ENCODE peak calls at places on chromosomes 6 and 20, in ten cellular contexts. J, O, G, Z, L, P, D, U, W and M are unnamed samples.
A peak's percentile ranks its signal among the peaks of the same experiment; 100 is the strongest.

GRCh38 chr20:63741676-63742380 is 2.3 kb downstream of the SLC2A4RG start:
- DNase-seq in Z (no peak), W (peak; percentile 41), U (no peak), J (no peak), P (no peak), L (no peak), D (no peak), G (no peak), O (no peak), M (no peak)

GRCh38 chr6:43276180-43277082 is 21.6 kb upstream of the SLC22A7 start:
- DNase-seq in P (no peak), U (peak; percentile 64), Z (no peak), L (peak; percentile 75), W (no peak), O (no peak), G (no peak), D (peak; percentile 37), J (no peak), M (no peak)

GRCh38 chr20:43838703-43839060 is 76.0 kb upstream of the TOX2 start:
- DNase-seq in D (no peak), L (no peak), P (no peak), O (no peak), Z (no peak), J (no peak), W (peak; percentile 30), G (no peak), U (no peak), M (no peak)

GRCh38 chr6:28634758-28635546 is 109.3 kb downstream of the GPX5 start:
- DNase-seq in J (no peak), D (no peak), U (peak; percentile 79), G (no peak), W (peak; percentile 71), O (no peak), Z (no peak), L (no peak), P (no peak), M (no peak)

GRCh38 chr20:48148020-48148419 is 362.7 kb upstream of the SULF2 start:
- DNase-seq in G (no peak), J (no peak), L (no peak), O (no peak), W (no peak), U (no peak), P (no peak), D (no peak), Z (no peak), M (no peak)

GRCh38 chr6:5378331-5378730 is 117.0 kb downstream of the FARS2 start:
- DNase-seq in D (no peak), L (no peak), W (no peak), G (no peak), J (no peak), P (no peak), O (no peak), U (peak; percentile 16), Z (no peak), M (no peak)

GRCh38 chr20:38126146-38126912 is 38.7 kb downstream of the TGM2 start:
- DNase-seq in J (no peak), L (no peak), G (no peak), P (no peak), U (no peak), D (no peak), Z (peak; percentile 33), W (no peak), O (no peak), M (no peak)

GRCh38 chr6:5328800-5329199 is 67.5 kb downstream of the FARS2 start:
- DNase-seq in L (no peak), D (no peak), U (no peak), P (no peak), Z (no peak), W (no peak), G (no peak), J (no peak), O (no peak), M (no peak)

GRCh38 chr20:15643713-15644112 is 929.5 kb downstream of the KIF16B start:
- DNase-seq in U (peak; percentile 43), L (no peak), Z (no peak), P (no peak), G (no peak), J (peak; percentile 15), O (no peak), W (no peak), D (no peak), M (no peak)

GRCh38 chr20:10236540-10237533 is 18.2 kb downstream of the SNAP25 start:
- DNase-seq in U (no peak), L (no peak), Z (no peak), D (no peak), W (no peak), J (no peak), G (no peak), O (no peak), P (no peak), M (no peak)

GRCh38 chr20:16459019-16459700 is 114.1 kb downstream of the KIF16B start:
- DNase-seq in L (no peak), G (no peak), W (no peak), D (no peak), Z (no peak), J (peak; percentile 29), U (no peak), P (no peak), O (no peak), M (no peak)

GRCh38 chr6:62528894-62529526 is 243.0 kb upstream of the KHDRBS2 start:
- DNase-seq in O (no peak), P (no peak), Z (no peak), D (no peak), L (no peak), G (no peak), W (no peak), U (no peak), J (no peak), M (no peak)

GRCh38 chr6:87700729-87701675 is 1.0 kb downstream of the AKIRIN2 start:
- DNase-seq in Z (no peak), L (peak; percentile 35), D (peak; percentile 61), G (no peak), U (peak; percentile 39), J (peak; percentile 72), O (peak; percentile 41), W (peak; percentile 52), P (peak; percentile 33), M (no peak)
- TF ChIP-seq POLR2AphosphoS5 in Z (no peak), L (no peak), D (no peak), G (no peak), U (no peak), J (no peak), O (peak; percentile 16), W (no peak), P (no peak), M (peak; percentile 67)

DNA sequence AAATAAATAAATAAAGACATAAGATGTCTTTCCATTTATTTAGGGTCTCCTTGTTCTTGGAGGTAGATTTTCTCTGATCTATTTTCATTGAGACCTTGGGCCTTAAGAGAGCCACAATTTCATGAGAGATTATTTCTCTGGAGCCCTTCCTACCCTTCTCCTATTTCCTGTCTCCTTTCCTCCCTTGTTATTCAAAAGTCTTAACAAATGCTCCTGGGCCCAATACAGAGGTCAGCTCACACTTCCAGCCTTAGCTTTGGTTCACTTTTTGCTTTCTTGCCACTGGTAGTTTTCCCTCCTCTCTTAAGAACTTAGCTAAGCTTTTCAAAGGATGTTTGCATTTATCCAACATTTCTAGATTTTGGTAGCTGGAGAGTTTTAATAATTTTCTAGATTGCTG is 44.0 kb downstream of the PTPRA start:
- DNase-seq in O (no peak), Z (no peak), G (no peak), D (no peak), P (no peak), J (no peak), U (peak; percentile 66), W (no peak), L (no peak), M (no peak)
- TF ChIP-seq POLR2AphosphoS5 in O (no peak), Z (no peak), G (no peak), D (no peak), P (no peak), J (no peak), U (no peak), W (no peak), L (no peak), M (no peak)

DNA sequence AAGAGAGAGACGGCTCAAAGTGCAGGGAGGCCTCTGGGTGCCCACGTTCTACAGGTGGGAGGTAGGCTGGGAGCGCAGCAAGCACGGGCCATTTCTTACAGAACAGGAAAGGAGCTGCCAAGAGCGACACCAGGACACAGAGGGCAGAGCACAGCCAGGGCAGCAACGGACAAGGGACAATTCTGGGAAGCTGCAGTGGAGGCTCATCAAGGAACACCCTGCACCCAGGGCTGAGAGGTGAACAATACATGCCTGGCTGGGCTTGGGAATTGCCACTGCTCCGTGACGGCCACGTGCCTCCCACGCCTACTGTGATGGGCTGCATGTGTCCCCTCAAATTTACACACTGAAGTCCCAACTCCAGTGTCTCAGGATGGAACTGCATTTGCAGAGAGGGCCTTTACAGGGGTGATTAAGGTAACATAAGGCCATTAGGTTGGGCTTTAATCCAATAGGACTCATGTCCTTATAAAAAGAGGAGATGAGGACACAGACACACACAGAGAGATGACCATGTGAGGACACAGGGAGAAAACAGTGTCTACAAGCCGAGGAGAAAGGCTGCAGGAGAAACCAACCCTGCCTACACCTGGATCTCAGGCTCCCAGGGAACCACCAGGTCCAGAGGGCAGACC is 13.6 kb downstream of the SERPINB6 start:
- DNase-seq in D (no peak), W (no peak), J (no peak), P (no peak), G (no peak), L (no peak), Z (no peak), O (no peak), U (no peak), M (no peak)
- TF ChIP-seq POLR2AphosphoS5 in D (no peak), W (no peak), J (no peak), P (peak; percentile 9), G (no peak), L (no peak), Z (no peak), O (no peak), U (no peak), M (no peak)

GRCh38 chr6:26596579-26597388 is at the start of gene ABT1:
- DNase-seq in U (peak; percentile 99), G (peak; percentile 97), O (peak; percentile 98), J (peak; percentile 99), W (peak; percentile 99), L (peak; percentile 98), Z (peak; percentile 98), P (peak; percentile 97), D (peak; percentile 99), M (peak; percentile 85)

GRCh38 chr6:26597389-26597766 is 625 bp downstream of the ABT1 start:
- DNase-seq in U (no peak), L (no peak), P (no peak), O (no peak), J (peak; percentile 4), G (no peak), Z (no peak), D (no peak), W (no peak), M (no peak)

GRCh38 chr6:26594730-26595632 is 1.8 kb upstream of the ABT1 start:
- DNase-seq in D (no peak), U (peak; percentile 82), G (peak; percentile 80), P (no peak), O (no peak), W (peak; percentile 85), Z (no peak), J (peak; percentile 36), L (no peak), M (no peak)

GRCh38 chr6:26594128-26594493 is 2.6 kb upstream of the ABT1 start:
- DNase-seq in O (no peak), J (no peak), L (no peak), U (no peak), D (no peak), P (no peak), G (no peak), W (no peak), Z (no peak), M (no peak)

GRCh38 chr6:26595669-26596269 is 984 bp upstream of the ABT1 start:
- DNase-seq in L (peak; percentile 95), P (peak; percentile 93), U (peak; percentile 96), Z (peak; percentile 95), G (peak; percentile 82), J (peak; percentile 88), W (peak; percentile 96), O (peak; percentile 71), D (peak; percentile 82), M (peak; percentile 49)
- TF ChIP-seq POLR2AphosphoS5 in L (peak; percentile 11), P (peak; percentile 80), U (peak; percentile 31), Z (peak; percentile 46), G (peak; percentile 24), J (peak; percentile 12), W (no peak), O (peak; percentile 48), D (no peak), M (no peak)